ENCODE peak calls at places on chromosomes 1 and 21, in five cellular contexts. One of them, this sample, is unnamed.

GRCh38 chr1:242225770-242226573 is 227.1 kb upstream of the MAP1LC3C start:
- DNase-seq in osteocyte: no peak
- DNase-seq in right cardiac atrium: no peak
- DNase-seq in NB4: no peak
- DNase-seq in activated CD4-positive, alpha-beta T cell treated with anti-CD3 and anti-CD28 coated beads for 1 hour: no peak
- DNase-seq in this sample: no peak

GRCh38 chr1:64823691-64824476 is 79.0 kb downstream of the RAVER2 start:
- DNase-seq in activated CD4-positive, alpha-beta T cell treated with anti-CD3 and anti-CD28 coated beads for 1 hour: peak
- DNase-seq in NB4: peak
- DNase-seq in right cardiac atrium: peak
- DNase-seq in osteocyte: no peak
- DNase-seq in this sample: peak

GRCh38 chr1:113592223-113592622 is 167.1 kb downstream of the PHTF1 start:
- DNase-seq in activated CD4-positive, alpha-beta T cell treated with anti-CD3 and anti-CD28 coated beads for 1 hour: no peak
- DNase-seq in osteocyte: no peak
- DNase-seq in NB4: no peak
- DNase-seq in right cardiac atrium: no peak
- DNase-seq in this sample: no peak

GRCh38 chr1:1175221-1176062 is 1.8 kb downstream of the TTLL10 start:
- DNase-seq in activated CD4-positive, alpha-beta T cell treated with anti-CD3 and anti-CD28 coated beads for 1 hour: no peak
- DNase-seq in osteocyte: no peak
- DNase-seq in right cardiac atrium: no peak
- DNase-seq in NB4: peak
- DNase-seq in this sample: no peak

GRCh38 chr21:29235714-29236197 is 63.0 kb upstream of the BACH1 start:
- DNase-seq in osteocyte: no peak
- DNase-seq in NB4: no peak
- DNase-seq in activated CD4-positive, alpha-beta T cell treated with anti-CD3 and anti-CD28 coated beads for 1 hour: no peak
- DNase-seq in right cardiac atrium: no peak
- DNase-seq in this sample: peak

GRCh38 chr1:50974618-50974935 is 4.5 kb downstream of the CDKN2C start:
- DNase-seq in NB4: no peak
- DNase-seq in osteocyte: no peak
- DNase-seq in activated CD4-positive, alpha-beta T cell treated with anti-CD3 and anti-CD28 coated beads for 1 hour: no peak
- DNase-seq in right cardiac atrium: no peak
- DNase-seq in this sample: no peak

GRCh38 chr1:115063238-115063901 is 25.9 kb downstream of the TSPAN2 start:
- DNase-seq in osteocyte: no peak
- DNase-seq in activated CD4-positive, alpha-beta T cell treated with anti-CD3 and anti-CD28 coated beads for 1 hour: no peak
- DNase-seq in NB4: peak
- DNase-seq in right cardiac atrium: no peak
- DNase-seq in this sample: no peak

GRCh38 chr21:39568380-39568779 is 44.4 kb upstream of the B3GALT5 start:
- DNase-seq in right cardiac atrium: no peak
- DNase-seq in osteocyte: no peak
- DNase-seq in activated CD4-positive, alpha-beta T cell treated with anti-CD3 and anti-CD28 coated beads for 1 hour: no peak
- DNase-seq in NB4: no peak
- DNase-seq in this sample: no peak

GRCh38 chr1:44870096-44870495 is 27.0 kb upstream of the PTCH2 start:
- DNase-seq in NB4: no peak
- DNase-seq in right cardiac atrium: no peak
- DNase-seq in activated CD4-positive, alpha-beta T cell treated with anti-CD3 and anti-CD28 coated beads for 1 hour: no peak
- DNase-seq in osteocyte: no peak
- DNase-seq in this sample: no peak

GRCh38 chr1:68801440-68801839 is 304.6 kb upstream of the DEPDC1 start:
- DNase-seq in right cardiac atrium: no peak
- DNase-seq in osteocyte: no peak
- DNase-seq in NB4: no peak
- DNase-seq in activated CD4-positive, alpha-beta T cell treated with anti-CD3 and anti-CD28 coated beads for 1 hour: no peak
- DNase-seq in this sample: no peak

GRCh38 chr1:150764617-150765090 is 924 bp downstream of the CTSS start:
- DNase-seq in right cardiac atrium: no peak
- DNase-seq in NB4: peak
- DNase-seq in osteocyte: no peak
- DNase-seq in activated CD4-positive, alpha-beta T cell treated with anti-CD3 and anti-CD28 coated beads for 1 hour: no peak
- DNase-seq in this sample: no peak

GRCh38 chr1:39129514-39129913 is 75.0 kb upstream of the MACF1 start:
- DNase-seq in NB4: peak
- DNase-seq in activated CD4-positive, alpha-beta T cell treated with anti-CD3 and anti-CD28 coated beads for 1 hour: no peak
- DNase-seq in osteocyte: no peak
- DNase-seq in right cardiac atrium: no peak
- DNase-seq in this sample: peak

GRCh38 chr1:160398823-160399222 is 1.5 kb upstream of the VANGL2 start:
- DNase-seq in activated CD4-positive, alpha-beta T cell treated with anti-CD3 and anti-CD28 coated beads for 1 hour: no peak
- DNase-seq in right cardiac atrium: no peak
- DNase-seq in NB4: no peak
- DNase-seq in osteocyte: peak
- DNase-seq in this sample: no peak

GRCh38 chr1:19861034-19861433 is 21.2 kb upstream of the OTUD3 start:
- DNase-seq in activated CD4-positive, alpha-beta T cell treated with anti-CD3 and anti-CD28 coated beads for 1 hour: no peak
- DNase-seq in NB4: no peak
- DNase-seq in osteocyte: no peak
- DNase-seq in right cardiac atrium: no peak
- DNase-seq in this sample: no peak

GRCh38 chr1:15027515-15027948 is 126.0 kb upstream of the TMEM51 start:
- DNase-seq in NB4: peak
- DNase-seq in activated CD4-positive, alpha-beta T cell treated with anti-CD3 and anti-CD28 coated beads for 1 hour: no peak
- DNase-seq in osteocyte: peak
- DNase-seq in right cardiac atrium: peak
- DNase-seq in this sample: peak

GRCh38 chr1:153572569-153573015 is 6.9 kb upstream of the S100A2 start:
- DNase-seq in osteocyte: no peak
- DNase-seq in activated CD4-positive, alpha-beta T cell treated with anti-CD3 and anti-CD28 coated beads for 1 hour: peak
- DNase-seq in NB4: peak
- DNase-seq in right cardiac atrium: peak
- DNase-seq in this sample: peak

GRCh38 chr1:164601399-164602141 is 42.6 kb downstream of the PBX1 start:
- DNase-seq in right cardiac atrium: no peak
- DNase-seq in NB4: no peak
- DNase-seq in activated CD4-positive, alpha-beta T cell treated with anti-CD3 and anti-CD28 coated beads for 1 hour: no peak
- DNase-seq in osteocyte: no peak
- DNase-seq in this sample: no peak

GRCh38 chr1:39992229-39992628 is 37.3 kb downstream of the MFSD2A start:
- DNase-seq in right cardiac atrium: no peak
- DNase-seq in activated CD4-positive, alpha-beta T cell treated with anti-CD3 and anti-CD28 coated beads for 1 hour: no peak
- DNase-seq in osteocyte: no peak
- DNase-seq in NB4: no peak
- DNase-seq in this sample: no peak

GRCh38 chr1:54283214-54283996 is 83.4 kb downstream of the MRPL37 start:
- DNase-seq in osteocyte: no peak
- DNase-seq in activated CD4-positive, alpha-beta T cell treated with anti-CD3 and anti-CD28 coated beads for 1 hour: no peak
- DNase-seq in right cardiac atrium: no peak
- DNase-seq in NB4: peak
- DNase-seq in this sample: no peak

GRCh38 chr1:22790232-22791008 is 79.8 kb downstream of the EPHB2 start:
- DNase-seq in activated CD4-positive, alpha-beta T cell treated with anti-CD3 and anti-CD28 coated beads for 1 hour: no peak
- DNase-seq in osteocyte: no peak
- DNase-seq in NB4: no peak
- DNase-seq in right cardiac atrium: peak
- DNase-seq in this sample: no peak

GRCh38 chr1:206658264-206658980 is 23.1 kb downstream of the DYRK3 start:
- DNase-seq in activated CD4-positive, alpha-beta T cell treated with anti-CD3 and anti-CD28 coated beads for 1 hour: no peak
- DNase-seq in osteocyte: no peak
- DNase-seq in right cardiac atrium: peak
- DNase-seq in NB4: peak
- DNase-seq in this sample: peak